ENCODE peak calls at places on chromosomes 11 and 22, in seven cellular contexts. M, L, A, B, F, J and H are unnamed samples.

GRCh38 chr22:32684822-32685187 is 116.7 kb upstream of the TIMP3 start:
- DNase-seq in M (no peak), L (no peak), A (no peak), B (no peak), F (peak), J (no peak), H (peak)

GRCh38 chr11:102527701-102528100 is 2.8 kb downstream of the MMP7 start:
- DNase-seq in M (no peak), L (no peak), A (no peak), B (no peak), F (peak), J (no peak), H (no peak)

GRCh38 chr22:19291580-19292261 is at the start of gene CLTCL1:
- DNase-seq in M (peak), L (peak), A (no peak), B (peak), F (peak), J (peak), H (peak)

GRCh38 chr11:108025387-108026080 is 16.8 kb downstream of the CUL5 start:
- DNase-seq in M (no peak), L (no peak), A (no peak), B (peak), F (no peak), J (no peak), H (no peak)

GRCh38 chr11:17371614-17372013 is 16.8 kb downstream of the KCNJ11 start:
- DNase-seq in M (no peak), L (no peak), A (no peak), B (no peak), F (peak), J (no peak), H (no peak)

GRCh38 chr22:44210721-44211120 is 30.0 kb downstream of the PARVG start:
- DNase-seq in M (no peak), L (no peak), A (no peak), B (no peak), F (peak), J (no peak), H (peak)

GRCh38 chr11:30585892-30586250 is 282 bp downstream of the MPPED2 start:
- DNase-seq in M (peak), L (peak), A (no peak), B (no peak), F (no peak), J (peak), H (no peak)

GRCh38 chr22:41140365-41140957 is 48.1 kb downstream of the EP300 start:
- DNase-seq in M (no peak), L (no peak), A (no peak), B (no peak), F (no peak), J (no peak), H (no peak)

GRCh38 chr22:30027169-30027568 is 53.1 kb upstream of the HORMAD2 start:
- DNase-seq in M (peak), L (no peak), A (no peak), B (no peak), F (no peak), J (no peak), H (no peak)

GRCh38 chr11:126139541-126140091 is 71.8 kb downstream of the RPUSD4 start:
- DNase-seq in M (no peak), L (peak), A (no peak), B (no peak), F (peak), J (no peak), H (no peak)

GRCh38 chr11:13334068-13334785 is 56.6 kb downstream of the BMAL1 start:
- DNase-seq in M (no peak), L (no peak), A (no peak), B (no peak), F (peak), J (no peak), H (no peak)

GRCh38 chr11:100630898-100631297 is 56.2 kb upstream of the ARHGAP42 start:
- DNase-seq in M (peak), L (no peak), A (no peak), B (no peak), F (no peak), J (no peak), H (no peak)

GRCh38 chr11:12100886-12101285 is 9.5 kb upstream of the MICAL2 start:
- DNase-seq in M (no peak), L (no peak), A (no peak), B (no peak), F (no peak), J (no peak), H (no peak)

GRCh38 chr11:57515332-57516060 is at the start of gene SLC43A1:
- DNase-seq in M (peak), L (no peak), A (no peak), B (peak), F (peak), J (peak), H (peak)

GRCh38 chr22:45127866-45128265 is 35.9 kb upstream of the NUP50 start:
- DNase-seq in M (no peak), L (no peak), A (no peak), B (no peak), F (peak), J (no peak), H (peak)

GRCh38 chr11:121672630-121673487 is 220.1 kb upstream of the SORL1-AS1 start:
- DNase-seq in M (no peak), L (no peak), A (no peak), B (no peak), F (no peak), J (peak), H (no peak)

GRCh38 chr11:597166-597725 is 18.5 kb downstream of the IRF7 start:
- DNase-seq in M (no peak), L (no peak), A (no peak), B (no peak), F (no peak), J (no peak), H (no peak)

GRCh38 chr11:88552377-88553029 is 215.0 kb upstream of the CTSC start:
- DNase-seq in M (peak), L (no peak), A (no peak), B (peak), F (peak), J (peak), H (peak)

GRCh38 chr11:45085657-45086501 is 60.6 kb upstream of the PRDM11 start:
- DNase-seq in M (no peak), L (no peak), A (no peak), B (no peak), F (no peak), J (no peak), H (no peak)

GRCh38 chr11:102991776-102992175 is 36.2 kb upstream of the MMP13 start:
- DNase-seq in M (no peak), L (no peak), A (no peak), B (no peak), F (no peak), J (no peak), H (no peak)

GRCh38 chr11:1062075-1062820 is 12.4 kb upstream of the MUC2 start:
- DNase-seq in M (peak), L (no peak), A (no peak), B (no peak), F (no peak), J (no peak), H (no peak)

GRCh38 chr11:17645190-17645970 is 74.0 kb upstream of the MYOD1 start:
- DNase-seq in M (no peak), L (no peak), A (no peak), B (no peak), F (no peak), J (no peak), H (no peak)

GRCh38 chr11:18618341-18619025 is 15.7 kb downstream of the SPTY2D1 start:
- DNase-seq in M (no peak), L (no peak), A (no peak), B (no peak), F (peak), J (no peak), H (peak)

GRCh38 chr22:43200031-43200430 is 13.1 kb upstream of the TTLL12 start:
- DNase-seq in M (no peak), L (peak), A (no peak), B (no peak), F (no peak), J (no peak), H (no peak)

GRCh38 chr22:41286639-41287091 is 678 bp upstream of the RANGAP1 start:
- DNase-seq in M (peak), L (peak), A (no peak), B (peak), F (no peak), J (peak), H (peak)

GRCh38 chr11:131038597-131038996 is 122.3 kb upstream of the SNX19 start:
- DNase-seq in M (no peak), L (no peak), A (no peak), B (no peak), F (peak), J (peak), H (peak)

GRCh38 chr11:113022267-113022666 is 61.0 kb downstream of the NCAM1 start:
- DNase-seq in M (no peak), L (no peak), A (no peak), B (no peak), F (no peak), J (no peak), H (no peak)

GRCh38 chr22:49299821-49300231 is 527.8 kb downstream of the BRD1 start:
- DNase-seq in M (no peak), L (no peak), A (no peak), B (no peak), F (no peak), J (no peak), H (no peak)

GRCh38 chr22:40826984-40827741 is 8.0 kb upstream of the SLC25A17 start:
- DNase-seq in M (no peak), L (no peak), A (no peak), B (no peak), F (no peak), J (no peak), H (no peak)

GRCh38 chr11:68684385-68685356 is at the start of gene GAL:
- DNase-seq in M (peak), L (no peak), A (no peak), B (peak), F (no peak), J (peak), H (no peak)

GRCh38 chr11:62241095-62241494 is 944 bp upstream of the SCGB1D2 start:
- DNase-seq in M (no peak), L (no peak), A (no peak), B (no peak), F (no peak), J (no peak), H (no peak)

GRCh38 chr11:119347242-119347641 is 737 bp upstream of the MFRP start:
- DNase-seq in M (no peak), L (no peak), A (no peak), B (no peak), F (no peak), J (no peak), H (no peak)

GRCh38 chr11:27621440-27622161 is 78.7 kb downstream of the BDNF start:
- DNase-seq in M (no peak), L (peak), A (no peak), B (no peak), F (peak), J (no peak), H (no peak)

GRCh38 chr11:1943977-1944376 is 3.2 kb upstream of the MRPL23 start:
- DNase-seq in M (peak), L (no peak), A (no peak), B (no peak), F (peak), J (peak), H (no peak)

GRCh38 chr11:111388842-111389241 is 9.8 kb upstream of the POU2AF1 start:
- DNase-seq in M (no peak), L (no peak), A (no peak), B (no peak), F (no peak), J (peak), H (no peak)

GRCh38 chr11:104830080-104830479 is 68.2 kb downstream of the CASP12 start:
- DNase-seq in M (no peak), L (no peak), A (no peak), B (no peak), F (peak), J (no peak), H (peak)

GRCh38 chr11:76604081-76604601 is 66.4 kb downstream of the LRRC32 start:
- DNase-seq in M (no peak), L (no peak), A (no peak), B (no peak), F (no peak), J (no peak), H (no peak)

GRCh38 chr11:57249384-57250319 is 12.6 kb upstream of the APLNR start:
- DNase-seq in M (peak), L (peak), A (peak), B (peak), F (peak), J (peak), H (peak)